ENCODE peak calls at places on chromosomes 11 and 22, in five cellular contexts. T is ovary, X is HCT116, A is tibial nerve, C is suprapubic skin. M is an unnamed sample.

GRCh38 chr11:10122337-10123197 is 171.5 kb downstream of the SBF2 start:
- DNase-seq in C (no peak), A (no peak), X (peak; percentile 77), T (peak; percentile 41), M (no peak)

GRCh38 chr22:27867114-27867957 is 51.7 kb downstream of the PITPNB start:
- DNase-seq in A (no peak), C (no peak), T (no peak), X (no peak), M (no peak)

GRCh38 chr11:80388133-80388532 is 947.3 kb upstream of the TENM4 start:
- DNase-seq in T (no peak), X (no peak), A (no peak), C (no peak), M (no peak)

GRCh38 chr11:31649567-31649966 is 140.0 kb downstream of the ELP4 start:
- DNase-seq in X (no peak), T (no peak), A (no peak), C (no peak), M (no peak)

GRCh38 chr22:49586244-49586748 is 241.4 kb downstream of the BRD1 start:
- DNase-seq in T (no peak), C (no peak), X (no peak), A (no peak), M (no peak)

GRCh38 chr22:20283674-20284066 is 15.6 kb upstream of the RTN4R start:
- DNase-seq in C (no peak), A (no peak), T (no peak), X (no peak), M (no peak)

GRCh38 chr11:112655386-112655785 is 305.8 kb upstream of the NCAM1 start:
- DNase-seq in T (peak; percentile 85), X (no peak), A (peak; percentile 49), C (no peak), M (peak; percentile 50)

GRCh38 chr11:86091566-86091965 is 22.7 kb upstream of the PICALM start:
- DNase-seq in X (no peak), T (no peak), C (no peak), A (no peak), M (no peak)

GRCh38 chr22:17786435-17787158 is 12.3 kb upstream of the BID start:
- DNase-seq in X (no peak), C (no peak), A (peak; percentile 32), T (no peak), M (no peak)

GRCh38 chr11:101345891-101346290 is 216.3 kb upstream of the PGR start:
- DNase-seq in A (no peak), X (no peak), T (no peak), C (no peak), M (no peak)

GRCh38 chr11:109040303-109040702 is 375.4 kb downstream of the DDX10 start:
- DNase-seq in T (no peak), X (peak; percentile 19), C (no peak), A (no peak), M (no peak)

GRCh38 chr11:119481021-119481666 is 58.2 kb upstream of the THY1 start:
- DNase-seq in T (peak; percentile 74), A (peak; percentile 76), X (no peak), C (peak; percentile 88), M (peak; percentile 88)

GRCh38 chr11:70281114-70281729 is 10.7 kb downstream of the PPFIA1 start:
- DNase-seq in C (no peak), X (no peak), A (no peak), T (no peak), M (peak; percentile 26)

GRCh38 chr11:62543680-62544444 is 2.7 kb downstream of the AHNAK start:
- DNase-seq in T (no peak), X (no peak), C (peak; percentile 76), A (no peak), M (peak; percentile 16)
- TF ChIP-seq POLR2A in T (no peak), X (no peak), C (no peak), A (no peak), M (no peak)

GRCh38 chr11:5684627-5685362 is at the start of gene TRIM5:
- DNase-seq in T (peak; percentile 86), X (peak; percentile 92), C (peak; percentile 93), A (peak; percentile 70), M (peak; percentile 92)
- H3K4me3 ChIP-seq in T (peak within 1 kb of the TSS; percentile 49), X (peak within 1 kb of the TSS; percentile 63), C (peak within 1 kb of the TSS; percentile 53), A (peak within 1 kb of the TSS; percentile 55), M (peak within 1 kb of the TSS; percentile 30)

GRCh38 chr11:19232910-19233503 is 7.7 kb downstream of the E2F8 start:
- DNase-seq in C (no peak), T (no peak), X (peak; percentile 71), A (no peak), M (no peak)
- TF ChIP-seq POLR2A in C (no peak), T (no peak), X (no peak), A (no peak), M (no peak)

GRCh38 chr22:41780714-41781507 is 19.6 kb upstream of the CCDC134 start:
- DNase-seq in C (peak; percentile 80), X (no peak), T (no peak), A (no peak), M (peak; percentile 73)
- H3K4me3 ChIP-seq in C (no peak overlapping the region), X (no peak overlapping the region), T (no peak overlapping the region), A (peak overlapping the region; percentile 21), M (no peak overlapping the region)

GRCh38 chr11:706957-707816 is 1.2 kb downstream of the EPS8L2 start:
- DNase-seq in A (no peak), X (no peak), T (peak; percentile 50), C (peak; percentile 71), M (peak; percentile 69)
- TF ChIP-seq POLR2A in A (no peak), X (no peak), T (no peak), C (no peak), M (peak; percentile 24)

GRCh38 chr22:46088541-46089311 is 61.6 kb upstream of the PPARA start:
- DNase-seq in T (peak; percentile 64), X (no peak), C (peak; percentile 75), A (peak; percentile 21), M (peak; percentile 65)
- H3K4me3 ChIP-seq in T (peak overlapping the region; percentile 29), X (no peak overlapping the region), C (peak overlapping the region; percentile 79), A (peak overlapping the region; percentile 14), M (no peak overlapping the region)

DNA sequence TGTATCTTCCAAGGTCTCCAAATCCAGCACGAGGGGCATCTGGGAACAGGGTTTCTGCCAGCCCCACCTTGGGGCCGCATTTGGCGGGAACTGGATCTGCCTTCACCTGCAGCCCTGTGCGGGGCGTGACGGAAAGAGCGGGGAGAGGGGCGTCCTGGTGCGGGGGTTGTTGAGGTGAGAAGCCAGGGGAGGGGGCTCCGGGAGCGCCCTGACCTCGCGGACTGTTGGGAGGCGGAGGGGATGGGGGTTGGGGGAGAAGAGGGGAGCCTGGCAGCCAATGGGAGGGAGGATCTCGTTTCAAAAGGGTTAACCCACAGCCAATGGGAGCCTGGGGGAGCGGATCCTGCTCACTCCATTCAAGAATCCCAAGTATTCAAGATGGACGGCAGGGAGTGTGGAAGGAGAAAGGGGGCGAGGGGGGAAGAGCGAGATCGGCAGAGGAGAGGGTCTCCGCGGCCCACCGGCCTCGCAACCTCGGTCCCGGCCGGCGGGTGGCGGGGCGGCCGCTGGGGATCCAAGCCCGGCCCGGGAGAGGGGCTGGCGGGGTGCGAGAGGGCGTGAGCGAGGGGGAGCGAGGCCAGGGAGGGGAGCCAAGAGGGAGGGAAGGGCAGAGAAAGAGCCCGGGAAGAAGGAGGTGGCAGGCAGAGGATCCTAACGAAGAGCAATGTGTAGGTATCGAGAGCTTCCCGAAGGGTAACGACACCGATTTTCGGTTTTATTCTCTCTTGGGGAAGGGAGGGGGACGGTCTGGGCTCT is 11.5 kb downstream of the YPEL4 start:
- DNase-seq in X (no peak), A (no peak), T (peak; percentile 83), C (peak; percentile 82), M (peak; percentile 64)
- TF ChIP-seq POLR2A in X (peak; percentile 53), A (no peak), T (peak; percentile 51), C (no peak), M (peak; percentile 48)

GRCh38 chr11:71502871-71503435 is 24.1 kb upstream of the KRTAP5-7 start:
- DNase-seq in X (no peak), A (no peak), C (no peak), T (no peak), M (no peak)

GRCh38 chr11:71507102-71507501 is 20.0 kb upstream of the KRTAP5-7 start:
- DNase-seq in X (no peak), C (no peak), T (no peak), A (no peak), M (no peak)

GRCh38 chr11:71504526-71504925 is 22.5 kb upstream of the KRTAP5-7 start:
- DNase-seq in T (no peak), A (no peak), X (no peak), C (no peak), M (no peak)

GRCh38 chr11:71505001-71505400 is 22.1 kb upstream of the KRTAP5-7 start:
- DNase-seq in X (no peak), T (no peak), A (no peak), C (no peak), M (no peak)

GRCh38 chr11:71505781-71506180 is 21.3 kb upstream of the KRTAP5-7 start:
- DNase-seq in X (no peak), A (no peak), C (no peak), T (no peak), M (no peak)
- H3K4me3 ChIP-seq in X (no peak overlapping the region), A (no peak overlapping the region), C (no peak overlapping the region), T (no peak overlapping the region), M (no peak overlapping the region)

M was measured in body of pancreas.